ENCODE peak calls at places on chromosomes 13 and 19, in seven cellular contexts. J, E, Q, T, K, S and G are unnamed samples.

GRCh38 chr13:95723428-95723827 is 46.5 kb downstream of the DNAJC3 start:
- DNase-seq in J (peak), E (no peak), Q (no peak), T (no peak), K (no peak), S (no peak), G (no peak)

GRCh38 chr19:11781295-11782057 is 14.7 kb downstream of the ZNF441 start:
- DNase-seq in J (peak), E (no peak), Q (no peak), T (no peak), K (no peak), S (no peak), G (no peak)

GRCh38 chr19:33143897-33144405 is 12.0 kb downstream of the WDR88 start:
- DNase-seq in J (peak), E (peak), Q (peak), T (peak), K (peak), S (no peak), G (peak)

GRCh38 chr19:10404888-10405808 is 1.8 kb upstream of the CDC37 start:
- DNase-seq in J (no peak), E (no peak), Q (peak), T (no peak), K (no peak), S (no peak), G (peak)

GRCh38 chr13:19845758-19846157 is 17.7 kb downstream of the ZMYM5 start:
- DNase-seq in J (peak), E (no peak), Q (peak), T (no peak), K (no peak), S (peak), G (no peak)

GRCh38 chr19:34963531-34964406 is at the start of gene ZNF792:
- DNase-seq in J (peak), E (peak), Q (peak), T (peak), K (peak), S (no peak), G (peak)

GRCh38 chr13:27917121-27917947 is 2.5 kb upstream of the PDX1 start:
- DNase-seq in J (no peak), E (no peak), Q (no peak), T (no peak), K (no peak), S (no peak), G (no peak)

GRCh38 chr13:114128624-114129522 is 3.5 kb downstream of the RASA3 start:
- DNase-seq in J (peak), E (peak), Q (no peak), T (no peak), K (peak), S (no peak), G (peak)

GRCh38 chr13:52405767-52406494 is at the start of gene THSD1:
- DNase-seq in J (peak), E (peak), Q (peak), T (peak), K (peak), S (no peak), G (peak)

GRCh38 chr19:29485293-29485692 is 40.5 kb upstream of the VSTM2B start:
- DNase-seq in J (no peak), E (peak), Q (no peak), T (peak), K (no peak), S (no peak), G (no peak)

GRCh38 chr19:4067396-4068057 is 828 bp upstream of the ZBTB7A start:
- DNase-seq in J (no peak), E (peak), Q (no peak), T (no peak), K (no peak), S (no peak), G (peak)

GRCh38 chr13:43293986-43294880 is 270.8 kb downstream of the DNAJC15 start:
- DNase-seq in J (no peak), E (no peak), Q (no peak), T (no peak), K (no peak), S (no peak), G (no peak)

GRCh38 chr13:109323338-109323737 is 463.0 kb downstream of the IRS2 start:
- DNase-seq in J (no peak), E (no peak), Q (no peak), T (no peak), K (no peak), S (no peak), G (no peak)

GRCh38 chr13:113935081-113935511 is 38.8 kb downstream of the C13orf46 start:
- DNase-seq in J (no peak), E (peak), Q (no peak), T (no peak), K (peak), S (no peak), G (no peak)

GRCh38 chr13:106507560-106508274 is 27.7 kb downstream of the EFNB2 start:
- DNase-seq in J (peak), E (no peak), Q (peak), T (no peak), K (no peak), S (peak), G (no peak)

GRCh38 chr19:41932259-41933130 is 4.2 kb upstream of the ERFL start:
- DNase-seq in J (no peak), E (no peak), Q (no peak), T (no peak), K (no peak), S (no peak), G (no peak)

GRCh38 chr13:112819111-112819510 is 129.3 kb downstream of the ATP11A start:
- DNase-seq in J (no peak), E (no peak), Q (no peak), T (no peak), K (no peak), S (no peak), G (no peak)

GRCh38 chr19:16462757-16463250 is 9.0 kb downstream of the EPS15L1 start:
- DNase-seq in J (peak), E (no peak), Q (no peak), T (no peak), K (no peak), S (no peak), G (no peak)

GRCh38 chr19:43503501-43504425 is 783 bp downstream of the PHLDB3 start:
- DNase-seq in J (peak), E (peak), Q (peak), T (peak), K (peak), S (peak), G (peak)

GRCh38 chr13:51794959-51795358 is 9.0 kb downstream of the DHRS12 start:
- DNase-seq in J (no peak), E (no peak), Q (no peak), T (no peak), K (no peak), S (no peak), G (no peak)

GRCh38 chr13:66021846-66022245 is 1208.3 kb downstream of the PCDH9 start:
- DNase-seq in J (peak), E (no peak), Q (no peak), T (no peak), K (no peak), S (no peak), G (no peak)

GRCh38 chr19:15702590-15702930 is 25.3 kb upstream of the OR10H2 start:
- DNase-seq in J (peak), E (no peak), Q (no peak), T (peak), K (peak), S (peak), G (no peak)

GRCh38 chr13:29527511-29527910 is 68.0 kb downstream of the SLC7A1 start:
- DNase-seq in J (no peak), E (no peak), Q (no peak), T (no peak), K (no peak), S (no peak), G (no peak)

GRCh38 chr13:20729633-20730585 is 26.4 kb downstream of the IL17D start:
- DNase-seq in J (no peak), E (no peak), Q (no peak), T (no peak), K (no peak), S (no peak), G (peak)

GRCh38 chr19:3281026-3281425 is 56.6 kb downstream of the CELF5 start:
- DNase-seq in J (no peak), E (no peak), Q (no peak), T (no peak), K (no peak), S (no peak), G (no peak)

GRCh38 chr19:17097593-17098126 is 22.1 kb downstream of the MYO9B start:
- DNase-seq in J (peak), E (no peak), Q (peak), T (no peak), K (no peak), S (no peak), G (no peak)

GRCh38 chr19:18287836-18288772 is 6.7 kb upstream of the JUND start:
- DNase-seq in J (no peak), E (no peak), Q (peak), T (no peak), K (no peak), S (no peak), G (no peak)
- TF ChIP-seq CTCF in J (no peak), E (no peak), Q (no peak), T (no peak), K (no peak), S (no peak), G (no peak)

GRCh38 chr13:101785858-101786257 is 333.4 kb downstream of the ITGBL1 start:
- DNase-seq in J (peak), E (no peak), Q (peak), T (no peak), K (no peak), S (no peak), G (no peak)
- TF ChIP-seq CTCF in J (no peak), E (no peak), Q (peak), T (no peak), K (peak), S (peak), G (no peak)

DNA sequence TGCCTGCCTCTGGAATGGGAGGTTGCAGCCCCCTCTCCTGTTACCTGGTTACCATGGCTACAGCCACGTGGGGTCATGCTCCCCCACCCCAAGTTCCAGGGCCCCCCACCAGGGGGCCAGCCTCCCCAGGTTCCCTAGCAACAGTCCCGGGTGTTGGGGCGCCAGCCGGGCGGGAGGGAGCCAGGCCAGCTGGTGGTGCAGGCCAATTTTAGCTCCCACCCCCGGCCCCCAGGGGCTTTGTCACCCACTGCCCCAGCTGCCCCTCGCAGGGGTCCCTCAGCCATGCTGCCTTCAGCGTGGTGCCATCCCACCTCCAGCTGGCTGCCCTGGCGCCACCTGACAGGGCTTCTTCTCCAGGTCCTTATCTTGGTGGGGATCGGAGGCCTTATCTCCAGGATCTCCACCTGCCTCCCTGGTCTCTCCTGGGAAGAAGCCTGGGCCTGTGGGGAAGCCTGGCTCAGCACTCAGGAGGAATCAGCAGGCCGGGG is 3.0 kb downstream of the MARK4 start:
- DNase-seq in J (no peak), E (no peak), Q (no peak), T (no peak), K (no peak), S (no peak), G (no peak)
- TF ChIP-seq CTCF in J (peak), E (no peak), Q (no peak), T (no peak), K (no peak), S (no peak), G (no peak)

DNA sequence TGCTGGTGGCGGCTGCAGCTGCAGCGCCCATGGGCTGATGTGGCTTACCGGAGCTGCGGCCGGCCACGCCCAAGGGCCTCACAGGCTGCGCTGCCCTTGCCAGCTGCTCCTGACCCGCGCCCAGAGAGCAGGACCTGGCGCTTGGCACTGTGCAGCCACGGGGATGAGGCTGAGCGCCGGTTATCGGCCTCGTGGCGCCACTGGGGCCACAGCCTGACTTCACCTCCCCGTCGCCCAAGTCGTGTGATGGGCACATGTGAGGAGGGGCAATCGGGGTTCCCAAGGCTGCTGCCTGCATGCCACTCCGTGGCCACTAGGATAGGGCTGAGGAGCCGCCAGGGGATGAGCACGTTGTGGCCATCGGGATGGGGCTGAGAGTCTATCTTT is 77.2 kb upstream of the PABPC3 start:
- DNase-seq in J (no peak), E (peak), Q (no peak), T (no peak), K (no peak), S (no peak), G (no peak)
- TF ChIP-seq CTCF in J (no peak), E (no peak), Q (no peak), T (no peak), K (no peak), S (no peak), G (no peak)

DNA sequence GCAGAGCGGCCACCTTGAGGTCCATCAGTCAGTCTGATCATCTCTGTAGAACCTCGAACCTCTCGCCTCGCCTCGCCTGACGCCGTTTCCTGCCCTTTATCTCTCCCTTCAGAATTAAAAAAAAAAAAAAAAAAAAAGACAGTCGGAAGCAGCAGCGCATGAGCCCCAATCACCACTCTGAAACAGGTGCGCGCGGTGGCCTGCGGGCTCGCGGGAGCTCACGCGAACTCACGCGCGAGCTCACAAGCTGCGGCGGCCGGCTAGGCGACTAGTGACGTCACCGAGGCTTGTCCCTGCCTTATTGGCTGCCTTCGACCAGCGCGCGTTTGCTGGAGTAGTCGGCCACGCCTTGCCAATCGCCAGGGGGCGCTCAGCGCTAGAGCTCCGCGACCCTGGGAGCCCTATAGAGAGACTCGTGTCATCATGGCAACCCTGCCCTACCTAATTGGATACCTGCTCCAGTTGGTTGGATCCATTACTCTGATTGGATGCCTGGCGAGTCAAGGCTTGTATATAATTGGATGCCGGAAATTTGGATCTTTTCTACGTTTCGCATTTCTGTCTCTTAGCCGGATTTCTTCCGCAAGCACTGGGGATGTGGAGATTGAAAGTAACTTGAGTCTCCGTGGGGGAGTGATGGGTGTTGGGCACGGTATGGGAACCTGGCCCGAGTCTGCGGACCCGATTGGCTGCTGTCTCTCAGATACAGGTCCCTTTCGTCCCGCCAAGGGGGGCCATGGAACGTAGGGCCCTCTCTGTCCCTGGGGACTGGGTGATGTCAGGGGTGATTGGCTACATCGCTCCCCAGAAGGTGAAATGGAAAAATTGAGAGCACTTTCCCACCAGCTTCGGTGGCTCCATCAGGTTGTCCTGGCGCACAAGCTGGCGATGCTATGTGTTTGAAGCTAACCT is 31.6 kb downstream of the SYT3 start:
- DNase-seq in J (peak), E (peak), Q (peak), T (peak), K (peak), S (peak), G (peak)
- TF ChIP-seq CTCF in J (peak), E (peak), Q (peak), T (peak), K (no peak), S (peak), G (peak)

GRCh38 chr19:50252887-50253268 is 49.5 kb downstream of the MYH14 start:
- DNase-seq in J (no peak), E (no peak), Q (no peak), T (no peak), K (no peak), S (no peak), G (no peak)

GRCh38 chr19:50252111-50252886 is 48.9 kb downstream of the MYH14 start:
- DNase-seq in J (peak), E (no peak), Q (no peak), T (peak), K (no peak), S (no peak), G (peak)

GRCh38 chr19:50258918-50259372 is 55.5 kb downstream of the MYH14 start:
- DNase-seq in J (peak), E (peak), Q (peak), T (no peak), K (no peak), S (no peak), G (no peak)

GRCh38 chr19:50257141-50257540 is 53.7 kb downstream of the MYH14 start:
- DNase-seq in J (no peak), E (peak), Q (no peak), T (no peak), K (no peak), S (no peak), G (no peak)

DNA sequence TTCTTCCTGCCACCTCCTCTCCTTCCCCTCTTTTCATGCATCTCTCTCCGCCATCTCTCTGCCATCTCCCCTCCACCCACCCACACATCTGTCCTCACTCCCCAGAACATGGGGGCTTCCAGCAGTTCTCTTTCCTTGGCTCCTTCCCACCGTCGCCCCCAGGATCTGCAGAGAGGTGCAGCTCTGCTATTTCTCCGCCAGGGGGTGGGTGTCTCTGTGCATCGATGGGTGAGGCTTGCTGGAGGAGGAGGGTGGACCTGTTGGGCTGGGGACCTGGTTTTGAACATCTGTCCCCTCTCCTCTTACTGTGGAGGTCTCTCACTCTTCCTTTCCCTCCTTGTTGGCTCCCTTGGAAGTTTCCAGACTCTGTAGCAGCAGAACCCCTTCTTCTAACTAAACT is 51.7 kb downstream of the MYH14 start:
- DNase-seq in J (no peak), E (peak), Q (no peak), T (no peak), K (no peak), S (no peak), G (no peak)
- TF ChIP-seq CTCF in J (peak), E (no peak), Q (no peak), T (no peak), K (no peak), S (no peak), G (peak)

GRCh38 chr13:58318495-58319167 is 687.1 kb downstream of the PCDH17 start:
- DNase-seq in J (no peak), E (peak), Q (no peak), T (no peak), K (peak), S (no peak), G (no peak)
- TF ChIP-seq CTCF in J (no peak), E (no peak), Q (no peak), T (no peak), K (no peak), S (no peak), G (no peak)

GRCh38 chr19:54444737-54445136 is 4.3 kb upstream of the LENG8 start:
- DNase-seq in J (no peak), E (no peak), Q (peak), T (no peak), K (no peak), S (no peak), G (no peak)

GRCh38 chr19:54448774-54449700 is at the start of gene LENG8:
- DNase-seq in J (peak), E (peak), Q (peak), T (peak), K (peak), S (peak), G (peak)

GRCh38 chr19:54449701-54450069 is 686 bp downstream of the LENG8 start:
- DNase-seq in J (peak), E (no peak), Q (peak), T (no peak), K (no peak), S (no peak), G (no peak)

GRCh38 chr19:54451331-54451871 is 2.4 kb downstream of the LENG8 start:
- DNase-seq in J (peak), E (no peak), Q (no peak), T (no peak), K (no peak), S (no peak), G (no peak)

GRCh38 chr19:54448037-54448773 is 794 bp upstream of the LENG8 start:
- DNase-seq in J (peak), E (peak), Q (peak), T (peak), K (peak), S (no peak), G (no peak)
- TF ChIP-seq CTCF in J (no peak), E (no peak), Q (no peak), T (no peak), K (no peak), S (no peak), G (no peak)